ENCODE peak calls at places on chromosomes 16 and 17, in eight cellular contexts. B, X, Z, V, K, H, P and C are unnamed samples.

GRCh38 chr17:28763137-28763799 is 19.5 kb downstream of the TRAF4 start:
- DNase-seq in B (no peak), X (no peak), Z (no peak), V (no peak), K (no peak), H (no peak), P (no peak), C (no peak)

GRCh38 chr16:86994651-86995171 is 322.5 kb downstream of the C16orf95 start:
- DNase-seq in B (no peak), X (no peak), Z (no peak), V (no peak), K (no peak), H (no peak), P (peak), C (no peak)

GRCh38 chr17:79946352-79947231 is 89.1 kb downstream of the TBC1D16 start:
- DNase-seq in B (no peak), X (no peak), Z (peak), V (no peak), K (peak), H (no peak), P (peak), C (no peak)

GRCh38 chr16:65523258-65523950 is 401.5 kb upstream of the CDH11 start:
- DNase-seq in B (no peak), X (no peak), Z (no peak), V (no peak), K (no peak), H (no peak), P (no peak), C (no peak)

GRCh38 chr16:4314532-4315184 is 1.2 kb upstream of the GLIS2 start:
- DNase-seq in B (no peak), X (peak), Z (peak), V (no peak), K (no peak), H (no peak), P (no peak), C (no peak)

GRCh38 chr17:50533720-50534148 is 1.2 kb downstream of the EPN3 start:
- DNase-seq in B (no peak), X (peak), Z (peak), V (no peak), K (peak), H (peak), P (peak), C (no peak)

GRCh38 chr17:17886747-17887146 is 50.0 kb upstream of the SREBF1 start:
- DNase-seq in B (no peak), X (no peak), Z (no peak), V (no peak), K (no peak), H (no peak), P (no peak), C (no peak)

GRCh38 chr16:8962393-8963009 is 1.2 kb downstream of the USP7 start:
- DNase-seq in B (peak), X (no peak), Z (peak), V (peak), K (no peak), H (peak), P (no peak), C (no peak)

GRCh38 chr17:21286771-21287702 is 2.5 kb downstream of the MAP2K3 start:
- DNase-seq in B (no peak), X (peak), Z (peak), V (no peak), K (no peak), H (peak), P (no peak), C (no peak)

GRCh38 chr16:85227262-85227923 is 115.1 kb upstream of the CIBAR2 start:
- DNase-seq in B (peak), X (no peak), Z (no peak), V (no peak), K (peak), H (no peak), P (no peak), C (no peak)

GRCh38 chr16:1510272-1510671 is 17.1 kb downstream of the TELO2 start:
- DNase-seq in B (no peak), X (no peak), Z (no peak), V (no peak), K (no peak), H (no peak), P (no peak), C (no peak)

GRCh38 chr17:48722924-48723554 is at the start of gene PRAC2:
- DNase-seq in B (no peak), X (no peak), Z (peak), V (no peak), K (no peak), H (no peak), P (no peak), C (no peak)

GRCh38 chr16:73616186-73616585 is 568.3 kb upstream of the ZFHX3 start:
- DNase-seq in B (peak), X (no peak), Z (no peak), V (no peak), K (no peak), H (no peak), P (no peak), C (no peak)

GRCh38 chr17:7842950-7843535 is 9.0 kb downstream of the KDM6B start:
- DNase-seq in B (no peak), X (peak), Z (peak), V (no peak), K (peak), H (peak), P (peak), C (peak)

GRCh38 chr17:7841622-7842379 is 7.8 kb downstream of the KDM6B start:
- DNase-seq in B (no peak), X (peak), Z (peak), V (peak), K (peak), H (peak), P (peak), C (peak)

GRCh38 chr17:7841309-7841621 is 7.2 kb downstream of the KDM6B start:
- DNase-seq in B (no peak), X (no peak), Z (no peak), V (no peak), K (peak), H (no peak), P (no peak), C (peak)

GRCh38 chr17:7843536-7844291 is 9.7 kb downstream of the KDM6B start:
- DNase-seq in B (peak), X (peak), Z (peak), V (peak), K (peak), H (peak), P (peak), C (peak)

GRCh38 chr17:7842380-7842949 is 8.4 kb downstream of the KDM6B start:
- DNase-seq in B (peak), X (peak), Z (peak), V (peak), K (peak), H (no peak), P (peak), C (no peak)
- TF ChIP-seq CTCF in B (no peak), X (no peak), Z (no peak), V (no peak), K (no peak), H (no peak), P (no peak), C (no peak)

DNA sequence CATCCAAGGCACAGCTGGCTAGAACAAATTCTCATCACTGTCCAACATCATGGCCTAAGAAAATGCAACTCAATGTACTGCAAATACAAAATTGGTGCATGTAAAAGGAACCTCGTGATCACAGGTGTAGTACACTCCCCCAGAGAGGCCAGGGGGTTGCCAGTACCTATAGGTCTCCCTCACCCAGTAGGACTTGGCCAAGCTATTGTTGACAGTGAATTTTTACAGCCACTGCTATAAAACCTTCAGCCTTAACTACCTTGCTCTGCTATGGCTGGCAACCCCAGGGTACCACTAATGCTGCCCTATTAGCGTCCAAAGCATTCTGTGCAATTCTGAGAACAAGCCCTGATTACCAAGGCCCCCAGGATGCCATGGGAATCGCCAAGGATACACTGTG is 67.7 kb downstream of the SDK2 start:
- DNase-seq in B (no peak), X (no peak), Z (no peak), V (no peak), K (no peak), H (no peak), P (no peak), C (no peak)
- TF ChIP-seq CTCF in B (no peak), X (no peak), Z (no peak), V (no peak), K (no peak), H (no peak), P (no peak), C (no peak)

DNA sequence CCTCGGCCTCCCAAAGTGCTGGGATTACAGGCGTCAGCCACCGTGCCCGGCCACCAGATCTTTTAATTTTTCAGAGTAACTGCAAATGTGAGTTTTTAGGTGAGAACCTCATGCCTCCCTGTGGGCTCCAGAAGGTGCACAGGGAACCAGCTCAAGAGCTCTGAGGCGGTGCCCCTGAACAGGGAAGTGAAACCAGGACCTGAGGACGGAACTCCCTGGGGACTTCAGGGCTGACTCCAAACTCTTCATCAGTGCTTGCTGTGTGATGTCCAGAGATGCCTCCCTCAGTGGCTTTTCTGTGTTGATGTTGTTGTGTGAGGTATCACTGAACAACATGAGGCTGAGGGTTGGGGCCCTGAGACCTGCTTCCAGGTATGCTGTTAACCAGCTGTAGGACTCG is 23.8 kb downstream of the SLC12A3 start:
- DNase-seq in B (peak), X (no peak), Z (no peak), V (no peak), K (no peak), H (no peak), P (no peak), C (no peak)
- TF ChIP-seq CTCF in B (no peak), X (no peak), Z (no peak), V (no peak), K (no peak), H (no peak), P (no peak), C (no peak)

DNA sequence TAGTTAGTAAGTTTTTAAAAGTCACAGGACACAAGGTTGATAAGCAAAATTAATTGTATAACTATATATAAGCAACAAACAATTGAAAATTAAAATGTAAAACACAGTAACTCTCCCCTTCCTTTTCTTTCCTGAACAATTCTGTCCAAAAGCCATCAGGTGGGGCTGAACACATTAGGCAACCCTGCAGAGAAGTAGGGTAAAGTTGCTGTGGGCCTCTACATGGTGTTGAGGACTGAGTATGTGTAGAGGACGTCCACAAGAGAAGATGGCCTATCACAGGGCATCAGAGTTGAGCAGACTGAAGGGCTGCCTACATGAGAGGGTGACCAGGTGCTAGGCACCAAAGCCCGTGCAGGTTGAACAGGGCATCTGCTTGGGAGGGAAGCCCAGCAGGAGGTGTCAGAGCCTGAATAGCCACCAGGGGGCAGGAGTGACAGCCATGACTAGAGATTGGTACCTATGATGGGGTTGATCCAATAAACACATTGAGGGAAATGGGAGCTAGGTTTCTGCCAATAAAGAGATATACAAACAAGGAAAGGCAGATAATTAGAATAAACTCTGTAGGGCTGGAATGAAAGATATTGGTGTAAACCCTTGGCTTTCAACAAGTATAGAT is 415.1 kb downstream of the NPIPA8 start:
- DNase-seq in B (peak), X (no peak), Z (peak), V (peak), K (peak), H (peak), P (no peak), C (peak)
- TF ChIP-seq CTCF in B (peak), X (peak), Z (peak), V (peak), K (peak), H (peak), P (peak), C (peak)

DNA sequence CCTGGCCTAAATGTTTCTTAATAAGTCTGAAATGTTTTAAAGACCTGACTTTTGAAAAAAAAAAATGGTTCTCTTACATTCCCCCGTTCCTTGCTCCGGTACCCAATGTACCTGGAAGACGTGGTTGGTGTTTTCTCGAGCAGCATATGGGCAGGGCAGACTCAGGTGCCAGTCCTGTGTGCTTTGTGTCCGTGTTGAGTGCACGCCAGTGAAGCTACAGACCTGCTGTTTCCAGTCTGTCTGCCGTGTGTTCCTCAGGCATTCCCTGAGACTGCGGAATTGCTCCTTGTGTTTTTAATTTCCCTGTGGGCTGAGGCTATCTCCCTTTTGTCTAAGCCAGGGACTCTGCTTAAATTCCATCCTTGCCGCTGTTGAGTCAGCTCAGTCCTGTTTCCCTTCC is 11.7 kb upstream of the IL17C start:
- DNase-seq in B (no peak), X (no peak), Z (no peak), V (no peak), K (no peak), H (no peak), P (no peak), C (no peak)
- TF ChIP-seq CTCF in B (no peak), X (no peak), Z (no peak), V (no peak), K (no peak), H (no peak), P (no peak), C (no peak)

DNA sequence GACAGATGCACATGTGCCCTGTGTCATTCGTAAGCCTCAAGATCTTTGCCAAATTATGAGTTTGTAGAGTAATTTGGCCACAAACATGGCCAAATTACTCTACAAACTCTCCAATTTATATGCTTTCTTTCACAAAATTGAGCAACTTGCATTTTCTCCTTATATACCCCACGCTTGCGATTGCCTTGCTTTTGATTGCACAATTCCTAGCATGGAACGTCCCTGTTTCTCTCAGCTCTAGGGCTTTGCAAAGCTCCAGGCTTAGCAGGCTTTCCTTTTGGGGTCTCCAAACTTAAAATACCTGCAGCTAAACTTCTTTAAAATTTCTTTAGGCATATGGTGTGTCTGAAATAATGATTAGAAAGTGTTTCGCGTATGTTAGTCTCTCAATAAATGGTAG is 28.5 kb upstream of the MAF start:
- DNase-seq in B (no peak), X (no peak), Z (no peak), V (no peak), K (no peak), H (no peak), P (no peak), C (no peak)
- TF ChIP-seq CTCF in B (no peak), X (no peak), Z (no peak), V (no peak), K (no peak), H (no peak), P (no peak), C (no peak)

DNA sequence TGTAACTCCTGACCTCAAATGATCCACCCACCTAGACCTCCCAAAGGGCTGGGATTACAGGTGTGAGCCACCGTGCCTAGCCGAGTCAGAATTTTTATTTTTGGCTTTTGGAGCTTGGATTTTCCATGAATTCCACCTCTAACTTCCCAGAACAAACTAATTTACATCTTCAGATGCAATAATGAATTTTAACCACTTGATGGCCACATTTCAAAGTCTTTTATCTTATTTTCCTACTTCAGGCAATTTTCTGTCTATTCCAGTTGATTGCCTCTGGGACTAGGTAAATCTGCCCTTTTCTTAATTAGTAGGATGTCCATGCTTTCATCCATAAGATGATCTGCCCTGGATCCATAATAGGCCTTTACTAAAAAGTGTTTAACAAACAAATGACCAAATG is 156.4 kb upstream of the ANKFN1 start:
- DNase-seq in B (no peak), X (no peak), Z (no peak), V (no peak), K (no peak), H (no peak), P (no peak), C (no peak)
- TF ChIP-seq CTCF in B (peak), X (no peak), Z (no peak), V (no peak), K (no peak), H (no peak), P (no peak), C (peak)